ENCODE peak calls at places on chromosomes 11 and 22, in ten cellular contexts. I, R, Y, X, P, B, W, U, K and E are unnamed samples.

GRCh38 chr11:11895672-11896071 is 53.9 kb downstream of the USP47 start:
- DNase-seq in R (no peak), W (no peak), Y (no peak), X (no peak), U (peak), I (no peak), P (no peak), B (no peak), K (no peak), E (no peak)

GRCh38 chr11:33321483-33321882 is 64.3 kb downstream of the HIPK3 start:
- DNase-seq in I (no peak), U (no peak), B (no peak), W (no peak), X (no peak), R (no peak), Y (no peak), P (no peak), K (no peak), E (no peak)

GRCh38 chr11:1237128-1237580 is 14.3 kb downstream of the MUC5B start:
- DNase-seq in X (peak), U (no peak), P (peak), Y (no peak), R (no peak), W (no peak), K (no peak), I (no peak), B (no peak), E (no peak)

GRCh38 chr11:45880772-45881570 is 4.5 kb upstream of the MAPK8IP1 start:
- DNase-seq in I (no peak), K (no peak), W (no peak), P (no peak), B (no peak), Y (no peak), X (no peak), R (no peak), U (no peak), E (no peak)

GRCh38 chr11:111762981-111763643 is 3.1 kb downstream of the PPP2R1B start:
- DNase-seq in P (no peak), R (no peak), B (no peak), W (no peak), K (no peak), X (no peak), U (peak), I (no peak), Y (no peak), E (no peak)

GRCh38 chr11:131888230-131888826 is 517.9 kb downstream of the NTM start:
- DNase-seq in I (no peak), Y (no peak), R (no peak), X (no peak), P (no peak), K (no peak), B (no peak), U (peak), W (peak), E (no peak)

GRCh38 chr22:24402460-24403192 is 24.8 kb upstream of the ADORA2A start:
- DNase-seq in I (no peak), Y (no peak), U (peak), P (peak), W (peak), X (no peak), K (peak), R (peak), B (peak), E (peak)

GRCh38 chr22:36465232-36466021 is 16.0 kb downstream of the TXN2 start:
- DNase-seq in K (peak), P (peak), I (no peak), B (peak), U (peak), R (peak), X (no peak), Y (no peak), W (peak), E (peak)

GRCh38 chr11:73869234-73869949 is 7.3 kb downstream of the COA4 start:
- DNase-seq in B (peak), Y (peak), R (no peak), W (no peak), K (no peak), P (peak), I (no peak), X (no peak), U (no peak), E (no peak)

GRCh38 chr11:25992254-25992653 is 339.7 kb upstream of the ANO3 start:
- DNase-seq in P (no peak), B (no peak), I (no peak), R (no peak), Y (no peak), K (no peak), W (no peak), X (no peak), U (peak), E (no peak)

GRCh38 chr22:17369553-17370035 is 334 bp downstream of the CECR2 start:
- DNase-seq in Y (peak), R (no peak), K (no peak), P (no peak), X (peak), W (no peak), U (peak), B (no peak), I (peak), E (peak)

GRCh38 chr22:21632237-21632895 is at the start of gene CCDC116:
- DNase-seq in R (no peak), I (peak), U (no peak), Y (no peak), K (no peak), B (no peak), P (no peak), W (no peak), X (peak), E (no peak)

GRCh38 chr11:76856111-76856510 is 4.6 kb upstream of the ACER3 start:
- DNase-seq in K (no peak), U (peak), I (no peak), Y (no peak), B (no peak), P (no peak), W (no peak), R (no peak), X (no peak), E (no peak)

GRCh38 chr22:24421428-24421931 is 5.9 kb upstream of the ADORA2A start:
- DNase-seq in X (peak), W (no peak), Y (peak), K (no peak), U (no peak), P (no peak), R (no peak), B (no peak), I (peak), E (no peak)

GRCh38 chr11:57514538-57515331 is 767 bp downstream of the SLC43A1 start:
- DNase-seq in U (peak), X (peak), K (peak), B (peak), I (peak), W (no peak), Y (no peak), R (no peak), P (peak), E (peak)

GRCh38 chr22:30310881-30311771 is 15.6 kb downstream of the TBC1D10A start:
- DNase-seq in W (no peak), U (peak), K (peak), B (peak), I (no peak), X (no peak), P (peak), Y (no peak), R (no peak), E (peak)

GRCh38 chr22:27298387-27299141 is 503.0 kb downstream of the MN1 start:
- DNase-seq in K (no peak), P (no peak), B (no peak), Y (no peak), U (no peak), I (no peak), W (no peak), X (no peak), R (no peak), E (no peak)

GRCh38 chr22:32005453-32005852 is 37.6 kb upstream of the SLC5A1 start:
- DNase-seq in B (no peak), W (no peak), X (no peak), Y (no peak), R (no peak), K (no peak), U (peak), I (no peak), P (no peak), E (no peak)

GRCh38 chr11:3989891-3990290 is 104.7 kb upstream of the RRM1 start:
- DNase-seq in Y (peak), P (no peak), K (no peak), X (no peak), W (no peak), B (no peak), U (no peak), I (no peak), R (no peak), E (no peak)

GRCh38 chr22:28761449-28761755 is 11.1 kb upstream of the CCDC117 start:
- DNase-seq in W (no peak), Y (no peak), I (peak), X (peak), K (no peak), B (no peak), U (no peak), P (no peak), R (no peak), E (no peak)

GRCh38 chr22:28759861-28760560 is 12.5 kb upstream of the CCDC117 start:
- DNase-seq in W (no peak), K (no peak), X (peak), P (no peak), I (peak), U (no peak), Y (peak), R (no peak), B (no peak), E (no peak)
- H3K27ac ChIP-seq in W (no peak), K (no peak), X (peak), P (no peak), I (peak), U (no peak), Y (peak), R (no peak), B (no peak), E (no peak)

GRCh38 chr11:44765026-44765595 is 38.3 kb downstream of the TSPAN18 start:
- DNase-seq in I (no peak), W (no peak), R (peak), X (peak), U (no peak), K (peak), Y (no peak), B (no peak), P (no peak), E (no peak)

GRCh38 chr11:44765676-44766075 is 38.9 kb downstream of the TSPAN18 start:
- DNase-seq in P (no peak), B (no peak), Y (no peak), R (no peak), W (no peak), U (no peak), I (no peak), X (no peak), K (no peak), E (no peak)

GRCh38 chr11:44766972-44767278 is 40.2 kb downstream of the TSPAN18 start:
- DNase-seq in X (no peak), W (no peak), I (no peak), R (peak), K (peak), B (no peak), P (no peak), Y (no peak), U (no peak), E (no peak)

GRCh38 chr11:44767421-44767820 is 40.7 kb downstream of the TSPAN18 start:
- DNase-seq in I (no peak), R (no peak), B (no peak), W (no peak), K (no peak), X (peak), U (no peak), Y (no peak), P (no peak), E (no peak)

DNA sequence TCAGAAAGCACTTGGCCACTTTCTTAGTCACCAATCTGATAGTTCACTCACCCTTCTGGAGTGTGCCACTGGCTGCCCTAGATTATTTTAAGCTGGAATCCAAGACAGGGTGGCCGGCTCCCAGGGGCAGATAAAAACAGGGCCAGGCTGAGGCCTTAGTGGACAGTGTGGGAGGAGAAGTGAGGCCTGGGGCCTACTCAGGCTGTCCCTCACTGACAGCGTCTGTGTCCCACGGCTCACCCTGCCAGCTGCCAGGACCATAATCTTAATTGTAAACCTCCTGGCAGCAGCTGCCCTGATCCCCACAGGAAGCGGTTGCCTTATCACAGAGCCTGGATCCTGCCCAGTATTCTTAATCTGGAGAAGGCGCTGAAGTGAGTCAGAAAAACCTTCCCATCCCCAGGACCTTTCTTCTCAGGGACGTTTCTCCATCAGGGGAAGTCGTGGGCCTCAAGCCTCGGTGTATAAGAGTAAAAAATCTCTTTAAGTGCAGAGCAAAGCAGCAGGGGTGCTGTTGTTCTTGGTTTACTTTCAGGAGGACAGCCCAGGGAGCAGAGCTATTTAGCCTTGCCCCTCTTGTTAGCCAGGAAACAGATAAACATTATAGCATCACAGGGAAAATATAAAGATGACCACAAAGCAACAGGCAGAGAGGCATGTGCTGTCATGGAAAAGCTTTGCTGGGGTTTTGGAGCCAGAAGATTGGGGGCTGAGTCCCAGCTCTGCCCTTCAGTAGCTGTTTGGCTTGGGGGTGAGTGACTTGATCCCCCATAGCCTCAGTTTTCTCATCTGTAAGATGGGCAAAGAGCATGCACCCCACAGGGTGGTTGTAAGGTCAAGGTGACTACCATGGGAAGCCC is 39.6 kb downstream of the TSPAN18 start:
- DNase-seq in I (peak), P (no peak), B (peak), U (peak), X (peak), Y (no peak), R (peak), W (peak), K (peak), E (peak)
- H3K27ac ChIP-seq in I (no peak), P (peak), B (peak), U (peak), X (peak), Y (no peak), R (peak), W (peak), K (peak), E (peak)

DNA sequence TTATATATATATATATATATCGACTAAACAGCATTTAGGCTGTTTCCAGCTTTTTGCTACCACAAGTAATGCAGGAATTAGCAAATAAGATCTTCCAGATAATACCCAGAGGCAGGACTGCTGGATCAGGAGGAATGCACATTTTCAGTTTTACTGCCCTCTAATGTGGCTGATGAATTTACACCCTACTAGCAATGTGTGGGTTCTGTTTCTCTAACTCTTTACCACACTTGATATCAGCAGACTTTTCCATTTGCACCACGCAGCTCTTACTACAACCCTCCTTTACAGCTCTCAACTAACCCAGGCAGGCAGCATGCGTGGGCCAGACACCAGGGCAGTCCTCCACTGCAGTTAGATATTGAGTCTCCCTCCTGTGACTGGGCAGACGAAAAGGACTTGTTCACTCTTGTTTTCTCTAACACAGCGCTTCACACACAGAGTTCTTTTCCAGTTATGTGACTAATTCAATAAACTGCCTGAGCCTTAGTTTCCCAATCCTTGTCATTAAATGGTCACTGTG is 67.7 kb downstream of the IGLL5 start:
- DNase-seq in I (no peak), X (no peak), Y (peak), P (no peak), R (no peak), K (no peak), W (no peak), B (no peak), U (no peak), E (no peak)
- H3K27ac ChIP-seq in I (no peak), X (no peak), Y (peak), P (no peak), R (no peak), K (no peak), W (no peak), B (no peak), U (no peak), E (no peak)

GRCh38 chr11:47500121-47500520 is 51.2 kb upstream of the RAPSN start:
- DNase-seq in W (no peak), R (no peak), U (no peak), P (no peak), I (no peak), K (no peak), B (no peak), Y (no peak), X (no peak), E (no peak)
- H3K27ac ChIP-seq in W (no peak), R (no peak), U (no peak), P (peak), I (peak), K (peak), B (no peak), Y (no peak), X (no peak), E (peak)